ENCODE peak calls at places on chromosomes 13 and 19, in seven cellular contexts. W is CD4-positive, CD25-positive, alpha-beta regulatory T cell; V is left ventricle myocardium inferior; E is heart left ventricle; S is GM23248; Q is esophagus squamous epithelium; Y is tibial artery. A is an unnamed sample.

GRCh38 chr13:25192052-25192451 is 20.0 kb upstream of the AMER2 start:
- DNase-seq in E (no peak), W (no peak), Y (no peak), Q (no peak), V (no peak), S (no peak), A (no peak)

GRCh38 chr19:50501186-50501567 is 9.8 kb downstream of the JOSD2 start:
- DNase-seq in E (no peak), V (no peak), S (no peak), Q (no peak), W (no peak), Y (no peak), A (no peak)

GRCh38 chr13:50236898-50237318 is 221.7 kb downstream of the KCNRG start:
- DNase-seq in Q (no peak), W (peak; percentile 67), Y (no peak), V (no peak), E (no peak), S (no peak), A (no peak)

GRCh38 chr19:22502766-22503165 is 80.6 kb upstream of the ZNF98 start:
- DNase-seq in Q (no peak), W (no peak), E (no peak), Y (no peak), S (no peak), V (no peak), A (no peak)

GRCh38 chr13:47661076-47661475 is 340.0 kb downstream of the SUCLA2 start:
- DNase-seq in Q (no peak), E (no peak), W (no peak), V (no peak), Y (no peak), S (peak; percentile 91), A (no peak)

GRCh38 chr13:99207511-99207910 is 6.9 kb downstream of the UBAC2 start:
- DNase-seq in S (no peak), Q (no peak), E (no peak), Y (no peak), W (no peak), V (no peak), A (no peak)

GRCh38 chr13:97573011-97573410 is 139.0 kb downstream of the RAP2A start:
- DNase-seq in V (no peak), W (no peak), Y (no peak), S (peak; percentile 22), Q (no peak), E (no peak), A (no peak)

GRCh38 chr13:106418556-106418955 is 116.9 kb downstream of the EFNB2 start:
- DNase-seq in Q (no peak), Y (no peak), W (no peak), V (no peak), S (peak; percentile 93), E (no peak), A (no peak)

GRCh38 chr13:114167445-114167844 is 11.6 kb upstream of the CFAP97D2 start:
- DNase-seq in V (no peak), S (peak; percentile 18), Q (no peak), W (no peak), Y (no peak), E (no peak), A (no peak)

GRCh38 chr19:41364546-41365391 is 820 bp upstream of the B9D2 start:
- DNase-seq in Q (no peak), Y (no peak), S (no peak), E (no peak), W (no peak), V (no peak), A (no peak)

GRCh38 chr13:44403720-44404063 is 30.1 kb downstream of the SERP2 start:
- DNase-seq in V (no peak), S (no peak), Y (no peak), Q (no peak), E (no peak), W (no peak), A (no peak)

GRCh38 chr19:47341734-47342133 is 7.4 kb upstream of the DHX34 start:
- DNase-seq in Q (no peak), Y (no peak), S (no peak), W (no peak), V (no peak), E (no peak), A (no peak)

GRCh38 chr19:3618144-3618810 is 8.3 kb downstream of the CACTIN start:
- DNase-seq in W (peak; percentile 32), V (peak; percentile 71), Q (no peak), S (peak; percentile 82), E (peak; percentile 72), Y (peak; percentile 87), A (peak; percentile 88)

GRCh38 chr13:55653497-55653896 is 1487.2 kb upstream of the PRR20A start:
- DNase-seq in E (no peak), Y (no peak), S (no peak), V (no peak), Q (no peak), W (no peak), A (no peak)

GRCh38 chr13:48221301-48222190 is 11.5 kb upstream of the ITM2B start:
- DNase-seq in S (peak; percentile 39), V (no peak), W (peak; percentile 16), Q (no peak), E (no peak), Y (no peak), A (no peak)

GRCh38 chr13:52449323-52450011 is 967 bp downstream of the VPS36 start:
- DNase-seq in E (no peak), Q (no peak), S (no peak), Y (no peak), V (no peak), W (peak; percentile 4), A (no peak)

GRCh38 chr13:52599037-52599852 is 43.0 kb upstream of the HNRNPA1L2 start:
- DNase-seq in Y (no peak), S (peak; percentile 81), W (no peak), V (no peak), E (peak; percentile 35), Q (no peak), A (no peak)

GRCh38 chr13:60427285-60427684 is 30.3 kb downstream of the TDRD3 start:
- DNase-seq in W (peak; percentile 10), Y (no peak), Q (no peak), E (no peak), V (no peak), S (no peak), A (no peak)

GRCh38 chr19:34484328-34484727 is 2.8 kb downstream of the WTIP start:
- DNase-seq in S (no peak), V (peak; percentile 71), Q (no peak), Y (peak; percentile 84), E (peak; percentile 72), W (no peak), A (no peak)

GRCh38 chr13:76837811-76838210 is 48.4 kb downstream of the KCTD12 start:
- DNase-seq in E (no peak), V (no peak), S (peak; percentile 11), Q (no peak), Y (no peak), W (no peak), A (no peak)

GRCh38 chr19:16327501-16327900 is 2.9 kb downstream of the KLF2 start:
- DNase-seq in V (no peak), Y (peak; percentile 85), S (peak; percentile 36), Q (no peak), E (no peak), W (peak; percentile 40), A (no peak)
- H3K27me3 ChIP-seq in V (no peaks in the 10 kb centered on the region), Y (no peaks in the 10 kb centered on the region), S (no peaks in the 10 kb centered on the region), Q (no peaks in the 10 kb centered on the region), E (no peaks in the 10 kb centered on the region), W (no peaks in the 10 kb centered on the region), A (no peaks in the 10 kb centered on the region)

DNA sequence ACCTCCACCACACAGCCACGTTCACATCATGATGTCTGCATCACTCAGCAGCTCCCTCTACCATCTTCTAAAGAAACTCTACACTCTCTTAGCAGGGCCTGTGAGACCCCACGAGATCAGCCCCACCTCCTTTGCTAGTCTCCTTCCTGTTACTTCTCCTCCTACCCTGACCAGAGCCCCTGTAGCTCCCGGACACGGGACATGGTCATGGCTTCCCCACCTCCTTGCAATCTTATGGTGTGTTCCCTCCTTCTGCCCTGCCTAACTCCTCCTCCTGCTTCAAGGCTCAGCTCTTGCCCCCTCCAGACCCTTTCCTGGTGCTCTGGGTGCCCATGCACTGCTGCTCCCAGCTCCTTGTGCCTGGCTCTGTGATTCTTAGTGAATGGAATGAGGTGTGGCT is 8.1 kb upstream of the MRPS31 start:
- DNase-seq in W (no peak), Q (no peak), E (no peak), S (no peak), Y (no peak), V (no peak), A (no peak)
- H3K27ac ChIP-seq in W (no peak overlapping the region), Q (no peak overlapping the region), E (no peak overlapping the region), S (no peak overlapping the region), Y (no peak overlapping the region), V (no peak overlapping the region), A (no peak overlapping the region)

DNA sequence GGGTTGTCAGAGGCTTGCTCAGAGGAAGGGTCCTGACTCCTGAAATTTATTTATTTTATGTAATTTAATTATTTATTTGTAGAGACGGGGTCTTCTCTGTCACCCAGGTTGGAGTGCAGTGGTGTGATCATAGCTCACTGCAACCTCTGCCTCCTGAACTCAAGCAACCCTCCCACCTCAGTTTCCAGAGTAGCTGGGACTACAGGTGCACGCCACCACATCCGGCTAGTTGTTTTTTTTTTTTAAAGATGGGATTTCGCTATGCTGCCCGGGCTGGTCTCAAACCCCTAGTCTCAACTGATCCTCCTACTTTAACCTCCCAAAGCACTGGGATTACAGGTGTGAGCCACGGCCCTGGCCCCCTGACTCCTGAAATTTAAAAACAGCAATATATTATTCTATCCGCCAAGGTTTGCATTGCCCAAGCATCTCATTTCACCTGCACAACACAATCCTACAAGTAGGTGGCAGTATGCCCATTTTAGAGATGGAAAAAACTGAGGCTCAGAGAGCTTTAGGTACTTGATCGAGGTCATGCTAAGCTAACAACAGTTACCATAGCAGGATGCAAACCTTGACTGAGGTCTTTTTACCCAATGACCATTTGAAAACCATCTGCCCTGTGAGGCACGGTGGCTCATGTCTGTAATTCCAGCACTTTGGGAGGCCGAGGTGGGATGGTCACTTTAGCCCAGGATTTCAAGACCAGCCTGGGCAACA is 18.1 kb downstream of the ARHGEF18 start:
- DNase-seq in Y (no peak), W (no peak), V (no peak), E (no peak), Q (no peak), S (peak; percentile 12), A (no peak)
- H3K4me1 ChIP-seq in Y (no peaks in the 10 kb centered on the region), W (no peaks in the 10 kb centered on the region), V (no peaks in the 10 kb centered on the region), E (no peaks in the 10 kb centered on the region), Q (peaks cover 4% of the 10 kb centered on the region), S (peaks cover 8% of the 10 kb centered on the region), A (no peaks in the 10 kb centered on the region)

GRCh38 chr19:46239193-46239767 is 9.7 kb downstream of the IGFL1 start:
- DNase-seq in Y (no peak), E (no peak), Q (no peak), W (no peak), S (no peak), V (no peak), A (no peak)
- H3K27me3 ChIP-seq in Y (no peaks in the 10 kb centered on the region), E (peaks cover 45% of the 10 kb centered on the region), Q (no peaks in the 10 kb centered on the region), W (peaks cover 13% of the 10 kb centered on the region), S (peaks cover 89% of the 10 kb centered on the region), V (peaks cover 82% of the 10 kb centered on the region), A (no peaks in the 10 kb centered on the region)

GRCh38 chr13:112873851-112874750 is 94.9 kb upstream of the MCF2L start:
- DNase-seq in Y (peak; percentile 82), Q (peak; percentile 22), W (no peak), S (peak; percentile 76), E (peak; percentile 78), V (peak; percentile 80), A (peak; percentile 88)
- H3K27ac ChIP-seq in Y (no peak overlapping the region), Q (no peak overlapping the region), W (peak overlapping the region; percentile 60), S (no peak overlapping the region), E (peak overlapping the region; percentile 6), V (peak overlapping the region; percentile 57), A (peak overlapping the region; percentile 23)

GRCh38 chr13:110531671-110532083 is 29.8 kb downstream of the RAB20 start:
- DNase-seq in S (no peak), Q (no peak), V (no peak), W (no peak), Y (no peak), E (no peak), A (no peak)
- H3K4me1 ChIP-seq in S (no peaks in the 10 kb centered on the region), Q (peaks cover 5% of the 10 kb centered on the region), V (peaks cover 35% of the 10 kb centered on the region), W (no peaks in the 10 kb centered on the region), Y (no peaks in the 10 kb centered on the region), E (peaks cover 31% of the 10 kb centered on the region), A (no peaks in the 10 kb centered on the region)

A was measured in psoas muscle.